ENCODE peak calls at places on chromosomes 4 and X, in nine cellular contexts. One of them, this sample, is unnamed.

GRCh38 chr4:6887591-6888371 is 21.8 kb upstream of the TBC1D14 start:
- DNase-seq in RPMI7951: peak
- DNase-seq in thoracic aorta: no peak
- DNase-seq in sigmoid colon: no peak
- DNase-seq in mucosa of descending colon: no peak
- DNase-seq in nephron progenitor cell: peak
- DNase-seq in H54: no peak
- DNase-seq in psoas muscle: peak
- DNase-seq in LHCN-M2: peak
- DNase-seq in this sample: peak

GRCh38 chr4:87005690-87006461 is 71.1 kb downstream of the AFF1 start:
- DNase-seq in nephron progenitor cell: no peak
- DNase-seq in thoracic aorta: no peak
- DNase-seq in mucosa of descending colon: no peak
- DNase-seq in RPMI7951: no peak
- DNase-seq in sigmoid colon: no peak
- DNase-seq in psoas muscle: peak
- DNase-seq in H54: no peak
- DNase-seq in LHCN-M2: no peak
- DNase-seq in this sample: no peak

GRCh38 chr4:8105303-8106100 is 53.1 kb downstream of the ABLIM2 start:
- DNase-seq in nephron progenitor cell: no peak
- DNase-seq in mucosa of descending colon: no peak
- DNase-seq in RPMI7951: no peak
- DNase-seq in LHCN-M2: no peak
- DNase-seq in sigmoid colon: no peak
- DNase-seq in H54: no peak
- DNase-seq in psoas muscle: no peak
- DNase-seq in thoracic aorta: no peak
- DNase-seq in this sample: no peak

GRCh38 chr4:74166135-74166534 is 8.2 kb downstream of the MTHFD2L start:
- DNase-seq in H54: no peak
- DNase-seq in mucosa of descending colon: no peak
- DNase-seq in RPMI7951: no peak
- DNase-seq in thoracic aorta: no peak
- DNase-seq in psoas muscle: no peak
- DNase-seq in sigmoid colon: no peak
- DNase-seq in LHCN-M2: no peak
- DNase-seq in nephron progenitor cell: no peak
- DNase-seq in this sample: no peak

GRCh38 chrX:13266641-13267420 is 53.0 kb downstream of the ATXN3L start:
- DNase-seq in H54: no peak
- DNase-seq in LHCN-M2: peak
- DNase-seq in sigmoid colon: no peak
- DNase-seq in psoas muscle: no peak
- DNase-seq in thoracic aorta: no peak
- DNase-seq in mucosa of descending colon: no peak
- DNase-seq in nephron progenitor cell: no peak
- DNase-seq in RPMI7951: peak
- DNase-seq in this sample: no peak

GRCh38 chr4:53169695-53170617 is 195.9 kb downstream of the SCFD2 start:
- DNase-seq in RPMI7951: no peak
- DNase-seq in nephron progenitor cell: no peak
- DNase-seq in thoracic aorta: no peak
- DNase-seq in mucosa of descending colon: no peak
- DNase-seq in H54: no peak
- DNase-seq in psoas muscle: no peak
- DNase-seq in LHCN-M2: no peak
- DNase-seq in sigmoid colon: no peak
- DNase-seq in this sample: no peak

GRCh38 chr4:152095701-152096070 is 334.9 kb upstream of the GATB start:
- DNase-seq in H54: no peak
- DNase-seq in RPMI7951: peak
- DNase-seq in LHCN-M2: no peak
- DNase-seq in thoracic aorta: no peak
- DNase-seq in mucosa of descending colon: no peak
- DNase-seq in sigmoid colon: no peak
- DNase-seq in psoas muscle: no peak
- DNase-seq in nephron progenitor cell: no peak
- DNase-seq in this sample: no peak

GRCh38 chrX:148269513-148269912 is 230.9 kb upstream of the AFF2 start:
- DNase-seq in RPMI7951: no peak
- DNase-seq in psoas muscle: no peak
- DNase-seq in nephron progenitor cell: no peak
- DNase-seq in LHCN-M2: no peak
- DNase-seq in mucosa of descending colon: no peak
- DNase-seq in H54: no peak
- DNase-seq in thoracic aorta: no peak
- DNase-seq in sigmoid colon: no peak
- DNase-seq in this sample: no peak

GRCh38 chr4:77959566-77960338 is 97.1 kb downstream of the MRPL1 start:
- DNase-seq in nephron progenitor cell: peak
- DNase-seq in psoas muscle: no peak
- DNase-seq in thoracic aorta: no peak
- DNase-seq in RPMI7951: peak
- DNase-seq in LHCN-M2: peak
- DNase-seq in H54: no peak
- DNase-seq in mucosa of descending colon: no peak
- DNase-seq in sigmoid colon: no peak
- DNase-seq in this sample: no peak

GRCh38 chr4:56681158-56681848 is at the start of gene HOPX:
- DNase-seq in LHCN-M2: no peak
- DNase-seq in nephron progenitor cell: no peak
- DNase-seq in H54: no peak
- DNase-seq in RPMI7951: no peak
- DNase-seq in mucosa of descending colon: no peak
- DNase-seq in psoas muscle: no peak
- DNase-seq in sigmoid colon: no peak
- DNase-seq in thoracic aorta: no peak
- DNase-seq in this sample: peak

GRCh38 chrX:105323951-105324350 is 103.5 kb upstream of the TEX13A start:
- DNase-seq in LHCN-M2: peak
- DNase-seq in sigmoid colon: no peak
- DNase-seq in H54: peak
- DNase-seq in nephron progenitor cell: no peak
- DNase-seq in thoracic aorta: no peak
- DNase-seq in psoas muscle: no peak
- DNase-seq in RPMI7951: no peak
- DNase-seq in mucosa of descending colon: no peak
- DNase-seq in this sample: no peak

GRCh38 chr4:7333024-7333780 is 101.5 kb downstream of the PSAPL1 start:
- DNase-seq in H54: no peak
- DNase-seq in sigmoid colon: no peak
- DNase-seq in LHCN-M2: no peak
- DNase-seq in nephron progenitor cell: no peak
- DNase-seq in RPMI7951: no peak
- DNase-seq in mucosa of descending colon: no peak
- DNase-seq in thoracic aorta: no peak
- DNase-seq in psoas muscle: no peak
- DNase-seq in this sample: no peak

GRCh38 chr4:150248181-150248580 is 169.9 kb downstream of the DCLK2 start:
- DNase-seq in sigmoid colon: no peak
- DNase-seq in nephron progenitor cell: no peak
- DNase-seq in LHCN-M2: no peak
- DNase-seq in psoas muscle: no peak
- DNase-seq in thoracic aorta: no peak
- DNase-seq in mucosa of descending colon: no peak
- DNase-seq in RPMI7951: peak
- DNase-seq in H54: no peak
- DNase-seq in this sample: no peak

GRCh38 chrX:103212749-103213457 is 2.0 kb upstream of the BEX4 start:
- DNase-seq in psoas muscle: no peak
- DNase-seq in nephron progenitor cell: no peak
- DNase-seq in thoracic aorta: no peak
- DNase-seq in RPMI7951: no peak
- DNase-seq in sigmoid colon: no peak
- DNase-seq in mucosa of descending colon: no peak
- DNase-seq in LHCN-M2: no peak
- DNase-seq in H54: no peak
- DNase-seq in this sample: no peak

GRCh38 chr4:140567722-140568121 is 1.0 kb downstream of the UCP1 start:
- DNase-seq in H54: no peak
- DNase-seq in RPMI7951: peak
- DNase-seq in psoas muscle: no peak
- DNase-seq in thoracic aorta: no peak
- DNase-seq in sigmoid colon: no peak
- DNase-seq in mucosa of descending colon: no peak
- DNase-seq in nephron progenitor cell: peak
- DNase-seq in LHCN-M2: no peak
- DNase-seq in this sample: no peak

GRCh38 chr4:10620935-10621488 is 63.6 kb downstream of the CLNK start:
- DNase-seq in thoracic aorta: no peak
- DNase-seq in RPMI7951: no peak
- DNase-seq in mucosa of descending colon: no peak
- DNase-seq in psoas muscle: no peak
- DNase-seq in H54: no peak
- DNase-seq in nephron progenitor cell: no peak
- DNase-seq in LHCN-M2: no peak
- DNase-seq in sigmoid colon: no peak
- DNase-seq in this sample: no peak

GRCh38 chr4:1413687-1414479 is 7.6 kb upstream of the NKX1-1 start:
- DNase-seq in RPMI7951: no peak
- DNase-seq in psoas muscle: no peak
- DNase-seq in H54: no peak
- DNase-seq in thoracic aorta: no peak
- DNase-seq in nephron progenitor cell: no peak
- DNase-seq in mucosa of descending colon: no peak
- DNase-seq in sigmoid colon: peak
- DNase-seq in LHCN-M2: no peak
- DNase-seq in this sample: peak

GRCh38 chrX:12610079-12610478 is 181.1 kb upstream of the PRPS2 start:
- DNase-seq in H54: peak
- DNase-seq in psoas muscle: no peak
- DNase-seq in nephron progenitor cell: no peak
- DNase-seq in thoracic aorta: no peak
- DNase-seq in mucosa of descending colon: no peak
- DNase-seq in LHCN-M2: peak
- DNase-seq in sigmoid colon: no peak
- DNase-seq in RPMI7951: peak
- DNase-seq in this sample: no peak

GRCh38 chrX:71296806-71297205 is 4.7 kb upstream of the ITGB1BP2 start:
- DNase-seq in sigmoid colon: no peak
- DNase-seq in psoas muscle: no peak
- DNase-seq in RPMI7951: no peak
- DNase-seq in nephron progenitor cell: no peak
- DNase-seq in LHCN-M2: no peak
- DNase-seq in thoracic aorta: no peak
- DNase-seq in mucosa of descending colon: no peak
- DNase-seq in H54: no peak
- DNase-seq in this sample: no peak

GRCh38 chr4:158624889-158625478 is 46.7 kb downstream of the C4orf46 start:
- DNase-seq in mucosa of descending colon: no peak
- DNase-seq in RPMI7951: peak
- DNase-seq in thoracic aorta: no peak
- DNase-seq in sigmoid colon: no peak
- DNase-seq in psoas muscle: no peak
- DNase-seq in LHCN-M2: peak
- DNase-seq in nephron progenitor cell: no peak
- DNase-seq in H54: no peak
- DNase-seq in this sample: no peak

GRCh38 chr4:66071911-66072310 is 401.6 kb upstream of the EPHA5 start:
- DNase-seq in thoracic aorta: no peak
- DNase-seq in H54: no peak
- DNase-seq in nephron progenitor cell: no peak
- DNase-seq in psoas muscle: no peak
- DNase-seq in RPMI7951: no peak
- DNase-seq in LHCN-M2: no peak
- DNase-seq in mucosa of descending colon: no peak
- DNase-seq in sigmoid colon: no peak
- DNase-seq in this sample: no peak

GRCh38 chr4:54254116-54254914 is 25.2 kb downstream of the PDGFRA start:
- DNase-seq in thoracic aorta: no peak
- DNase-seq in LHCN-M2: no peak
- DNase-seq in nephron progenitor cell: no peak
- DNase-seq in RPMI7951: peak
- DNase-seq in sigmoid colon: no peak
- DNase-seq in mucosa of descending colon: no peak
- DNase-seq in psoas muscle: no peak
- DNase-seq in H54: no peak
- DNase-seq in this sample: no peak

GRCh38 chr4:94856030-94856429 is 98.3 kb downstream of the BMPR1B start:
- DNase-seq in psoas muscle: no peak
- DNase-seq in LHCN-M2: no peak
- DNase-seq in thoracic aorta: no peak
- DNase-seq in sigmoid colon: no peak
- DNase-seq in nephron progenitor cell: no peak
- DNase-seq in H54: no peak
- DNase-seq in mucosa of descending colon: no peak
- DNase-seq in RPMI7951: no peak
- DNase-seq in this sample: no peak

GRCh38 chrX:112851806-112852205 is 11.2 kb upstream of the AMOT start:
- DNase-seq in nephron progenitor cell: no peak
- DNase-seq in thoracic aorta: no peak
- DNase-seq in mucosa of descending colon: no peak
- DNase-seq in sigmoid colon: no peak
- DNase-seq in H54: no peak
- DNase-seq in LHCN-M2: no peak
- DNase-seq in psoas muscle: no peak
- DNase-seq in RPMI7951: peak
- DNase-seq in this sample: no peak

GRCh38 chr4:156830356-156830755 is 141.2 kb downstream of the PDGFC start:
- DNase-seq in nephron progenitor cell: no peak
- DNase-seq in RPMI7951: peak
- DNase-seq in mucosa of descending colon: no peak
- DNase-seq in H54: peak
- DNase-seq in LHCN-M2: peak
- DNase-seq in thoracic aorta: no peak
- DNase-seq in psoas muscle: no peak
- DNase-seq in sigmoid colon: no peak
- DNase-seq in this sample: no peak

GRCh38 chr4:108547682-108548081 is 72.7 kb upstream of the RPL34 start:
- DNase-seq in LHCN-M2: no peak
- DNase-seq in RPMI7951: no peak
- DNase-seq in sigmoid colon: no peak
- DNase-seq in mucosa of descending colon: no peak
- DNase-seq in psoas muscle: no peak
- DNase-seq in nephron progenitor cell: no peak
- DNase-seq in thoracic aorta: no peak
- DNase-seq in H54: no peak
- DNase-seq in this sample: no peak

GRCh38 chrX:17706676-17707075 is 30.6 kb upstream of the SCML1 start:
- DNase-seq in mucosa of descending colon: no peak
- DNase-seq in psoas muscle: no peak
- DNase-seq in sigmoid colon: no peak
- DNase-seq in nephron progenitor cell: no peak
- DNase-seq in LHCN-M2: no peak
- DNase-seq in RPMI7951: peak
- DNase-seq in H54: no peak
- DNase-seq in thoracic aorta: no peak
- DNase-seq in this sample: no peak

GRCh38 chrX:136047969-136048368 is 62.7 kb downstream of the SLC9A6 start:
- DNase-seq in H54: no peak
- DNase-seq in sigmoid colon: no peak
- DNase-seq in thoracic aorta: no peak
- DNase-seq in mucosa of descending colon: no peak
- DNase-seq in psoas muscle: no peak
- DNase-seq in RPMI7951: peak
- DNase-seq in nephron progenitor cell: no peak
- DNase-seq in LHCN-M2: no peak
- DNase-seq in this sample: no peak

GRCh38 chr4:1348746-1349145 is 1.7 kb downstream of the UVSSA start:
- DNase-seq in H54: no peak
- DNase-seq in nephron progenitor cell: no peak
- DNase-seq in mucosa of descending colon: no peak
- DNase-seq in LHCN-M2: no peak
- DNase-seq in psoas muscle: no peak
- DNase-seq in sigmoid colon: no peak
- DNase-seq in RPMI7951: no peak
- DNase-seq in thoracic aorta: no peak
- DNase-seq in this sample: no peak